ENCODE peak calls at places on chromosomes 4 and X, in eight cellular contexts. I is endothelial cell of umbilical vein, R is HCT116, F is GM23338, O is mammary epithelial cell, B is neural progenitor cell, W is keratinocyte, P is fibroblast of lung. M is an unnamed sample. For H3K4me1, the result is how much of the 10 kb centered on the place peaks cover.

GRCh38 chr4:47110670-47111069 is 79.3 kb downstream of the GABRB1 start:
- DNase-seq in I (no peak), R (no peak), F (no peak), O (no peak), B (no peak), W (no peak), P (no peak), M (no peak)

GRCh38 chr4:144347116-144347515 is 206.6 kb upstream of the GYPA start:
- DNase-seq in I (no peak), R (no peak), F (no peak), O (no peak), B (no peak), W (no peak), P (peak), M (no peak)

GRCh38 chr4:18536420-18536819 is 514.9 kb upstream of the LCORL start:
- DNase-seq in I (peak), R (no peak), F (peak), O (no peak), B (peak), W (no peak), P (no peak), M (no peak)

GRCh38 chr4:48031802-48032525 is 15.4 kb downstream of the NIPAL1 start:
- DNase-seq in I (no peak), R (no peak), F (no peak), O (no peak), B (no peak), W (no peak), P (peak), M (peak)

GRCh38 chr4:158934996-158935669 is 166.3 kb downstream of the FNIP2 start:
- DNase-seq in I (no peak), R (no peak), F (peak), O (no peak), B (peak), W (no peak), P (peak), M (peak)

GRCh38 chrX:145825896-145826295 is 8.3 kb downstream of the SLITRK2 start:
- DNase-seq in I (no peak), R (no peak), F (peak), O (no peak), B (peak), W (no peak), P (no peak), M (peak)

GRCh38 chr4:48489683-48490011 is 405 bp upstream of the ZAR1 start:
- DNase-seq in I (no peak), R (no peak), F (peak), O (no peak), B (no peak), W (no peak), P (no peak), M (no peak)

GRCh38 chrX:11792461-11793421 is 34.7 kb downstream of the MSL3 start:
- DNase-seq in I (no peak), R (no peak), F (no peak), O (no peak), B (no peak), W (no peak), P (no peak), M (no peak)

GRCh38 chrX:68299923-68300322 is 133.4 kb downstream of the OPHN1 start:
- DNase-seq in I (no peak), R (no peak), F (no peak), O (no peak), B (no peak), W (no peak), P (no peak), M (no peak)

GRCh38 chr4:152935138-152935537 is 985 bp upstream of the FHDC1 start:
- DNase-seq in I (no peak), R (peak), F (peak), O (no peak), B (peak), W (peak), P (no peak), M (no peak)

GRCh38 chr4:37890501-37891220 is at the start of gene TBC1D1:
- DNase-seq in I (no peak), R (no peak), F (peak), O (peak), B (peak), W (no peak), P (no peak), M (peak)

GRCh38 chrX:110316351-110317078 is 1.4 kb downstream of the AMMECR1 start:
- DNase-seq in I (peak), R (no peak), F (no peak), O (no peak), B (peak), W (no peak), P (no peak), M (peak)

GRCh38 chr4:26288308-26288982 is 32.4 kb upstream of the RBPJ start:
- DNase-seq in I (no peak), R (no peak), F (no peak), O (no peak), B (no peak), W (no peak), P (peak), M (peak)

GRCh38 chr4:23887173-23887572 is 2.7 kb downstream of the PPARGC1A start:
- DNase-seq in I (no peak), R (no peak), F (no peak), O (no peak), B (no peak), W (no peak), P (no peak), M (no peak)

GRCh38 chrX:40931921-40932320 is 153.3 kb upstream of the USP9X start:
- DNase-seq in I (no peak), R (no peak), F (no peak), O (no peak), B (no peak), W (no peak), P (no peak), M (peak)

GRCh38 chr4:123359449-123360306 is 36.9 kb upstream of the SPRY1 start:
- DNase-seq in I (no peak), R (no peak), F (no peak), O (no peak), B (no peak), W (no peak), P (no peak), M (no peak)

GRCh38 chr4:33060873-33061542 is 2340.8 kb downstream of the PCDH7 start:
- DNase-seq in I (no peak), R (peak), F (peak), O (peak), B (peak), W (no peak), P (peak), M (peak)

GRCh38 chr4:185508162-185508561 is 27.1 kb downstream of the PDLIM3 start:
- DNase-seq in I (no peak), R (peak), F (no peak), O (peak), B (no peak), W (peak), P (no peak), M (no peak)

GRCh38 chrX:135345328-135345645 is 36.0 kb downstream of the ETDC start:
- DNase-seq in I (peak), R (no peak), F (no peak), O (peak), B (no peak), W (no peak), P (peak), M (peak)

GRCh38 chr4:150436598-150437370 is 145.2 kb upstream of the MAB21L2 start:
- DNase-seq in I (no peak), R (no peak), F (no peak), O (no peak), B (no peak), W (no peak), P (no peak), M (no peak)

GRCh38 chrX:10512258-10512657 is 108.1 kb downstream of the MID1 start:
- DNase-seq in I (peak), R (no peak), F (no peak), O (peak), B (no peak), W (no peak), P (peak), M (no peak)

GRCh38 chr4:13322681-13323101 is 161.4 kb downstream of the RAB28 start:
- DNase-seq in I (no peak), R (no peak), F (no peak), O (peak), B (no peak), W (peak), P (peak), M (peak)

GRCh38 chr4:101952985-101953384 is 162.5 kb downstream of the BANK1 start:
- DNase-seq in I (no peak), R (no peak), F (no peak), O (no peak), B (no peak), W (no peak), P (no peak), M (no peak)

GRCh38 chr4:90328558-90328957 is 201.4 kb downstream of the CCSER1 start:
- DNase-seq in I (peak), R (peak), F (peak), O (peak), B (peak), W (no peak), P (peak), M (peak)

GRCh38 chr4:129751646-129752045 is 655.7 kb downstream of the C4orf33 start:
- DNase-seq in I (no peak), R (no peak), F (no peak), O (no peak), B (no peak), W (no peak), P (no peak), M (no peak)

GRCh38 chr4:26032142-26032541 is 118.1 kb downstream of the SMIM20 start:
- DNase-seq in I (no peak), R (no peak), F (no peak), O (no peak), B (no peak), W (no peak), P (peak), M (peak)

GRCh38 chrX:119118780-119119395 is 8.7 kb downstream of the KIAA1210 start:
- DNase-seq in I (peak), R (peak), F (peak), O (peak), B (peak), W (peak), P (peak), M (peak)

GRCh38 chr4:140296871-140297570 is 76.4 kb upstream of the SCOC start:
- DNase-seq in I (no peak), R (peak), F (no peak), O (peak), B (peak), W (no peak), P (peak), M (peak)

GRCh38 chrX:50905334-50905733 is 5.2 kb upstream of the BMP15 start:
- DNase-seq in I (no peak), R (no peak), F (peak), O (peak), B (peak), W (no peak), P (no peak), M (peak)

GRCh38 chr4:160180206-160180605 is 1077.3 kb downstream of the RAPGEF2 start:
- DNase-seq in I (no peak), R (peak), F (no peak), O (peak), B (no peak), W (no peak), P (peak), M (no peak)

GRCh38 chr4:121072836-121073362 is 564 bp upstream of the NDNF start:
- DNase-seq in I (peak), R (no peak), F (peak), O (no peak), B (peak), W (no peak), P (no peak), M (peak)

GRCh38 chr4:4216668-4217067 is 10.1 kb downstream of the OTOP1 start:
- DNase-seq in I (no peak), R (no peak), F (peak), O (peak), B (no peak), W (peak), P (peak), M (peak)

GRCh38 chr4:140607852-140608251 is 39.1 kb upstream of the UCP1 start:
- DNase-seq in I (no peak), R (no peak), F (no peak), O (no peak), B (no peak), W (no peak), P (no peak), M (no peak)

GRCh38 chrX:40202456-40202855 is 104.7 kb upstream of the BCOR start:
- DNase-seq in I (no peak), R (no peak), F (no peak), O (no peak), B (no peak), W (no peak), P (no peak), M (no peak)

GRCh38 chr4:93947318-93947717 is 118.8 kb downstream of the ATOH1 start:
- DNase-seq in I (no peak), R (no peak), F (peak), O (no peak), B (no peak), W (no peak), P (no peak), M (no peak)

GRCh38 chr4:20266215-20267082 is 14.7 kb downstream of the SLIT2 start:
- DNase-seq in I (no peak), R (no peak), F (no peak), O (no peak), B (no peak), W (peak), P (peak), M (peak)

GRCh38 chr4:8842614-8843013 is 29.0 kb downstream of the HMX1 start:
- DNase-seq in I (no peak), R (no peak), F (no peak), O (no peak), B (no peak), W (no peak), P (no peak), M (no peak)

GRCh38 chr4:8840006-8840793 is 31.4 kb downstream of the HMX1 start:
- DNase-seq in I (no peak), R (no peak), F (peak), O (no peak), B (no peak), W (no peak), P (no peak), M (no peak)

GRCh38 chr4:8840816-8841455 is 30.7 kb downstream of the HMX1 start:
- DNase-seq in I (no peak), R (no peak), F (no peak), O (no peak), B (no peak), W (no peak), P (no peak), M (no peak)

GRCh38 chr4:8843597-8843996 is 28.0 kb downstream of the HMX1 start:
- DNase-seq in I (no peak), R (no peak), F (no peak), O (no peak), B (no peak), W (no peak), P (no peak), M (no peak)

DNA sequence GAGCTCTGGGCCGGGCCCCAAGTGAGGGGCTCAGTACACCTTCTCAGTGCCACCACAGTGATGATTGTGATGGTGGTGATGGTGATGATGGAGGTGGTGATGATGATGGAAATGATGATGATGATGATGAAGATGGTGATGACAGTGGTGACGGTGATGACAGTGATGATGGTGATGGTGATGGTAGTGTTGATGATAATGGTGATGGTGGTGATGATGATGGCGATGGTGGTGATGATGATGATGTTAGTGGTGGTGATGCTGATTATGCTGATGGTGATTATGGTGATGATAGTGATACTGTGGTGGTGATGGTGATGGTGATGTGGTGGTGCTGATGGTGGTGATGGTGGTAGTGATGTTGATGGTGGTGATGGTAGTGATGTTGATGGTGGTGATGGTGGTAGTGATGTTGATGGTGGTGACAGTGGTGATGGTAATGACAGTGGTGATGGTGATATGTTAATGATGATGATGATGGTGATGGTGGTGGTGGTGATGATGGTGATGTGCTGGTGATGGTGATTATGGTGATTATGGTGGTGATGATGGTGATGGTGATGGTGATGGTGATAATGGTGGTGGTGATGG is 29.9 kb downstream of the HMX1 start:
- DNase-seq in I (no peak), R (no peak), F (no peak), O (no peak), B (no peak), W (no peak), P (no peak), M (no peak)
- H3K4me2 ChIP-seq in I (no peak), R (no peak), F (no peak), O (no peak), B (no peak), W (no peak), P (no peak), M (no peak)

GRCh38 chr4:1766336-1767057 is 26.6 kb upstream of the FGFR3 start:
- DNase-seq in I (no peak), R (no peak), F (peak), O (no peak), B (peak), W (no peak), P (no peak), M (no peak)
- H3K4me1 ChIP-seq in I (under half), R (under half), F (under half), O (under half), B (half or more), W (under half), P (under half), M (under half)

GRCh38 chr4:1464581-1465171 is 58.4 kb upstream of the NKX1-1 start:
- DNase-seq in I (no peak), R (no peak), F (no peak), O (no peak), B (no peak), W (no peak), P (no peak), M (no peak)
- TF ChIP-seq EZH2 in I (no peak), R (no peak), F (no peak), O (no peak), B (no peak), W (no peak), P (no peak), M (no peak)

GRCh38 chrX:143664302-143664701 is 28.4 kb upstream of the SLITRK4 start:
- DNase-seq in I (no peak), R (no peak), F (peak), O (no peak), B (peak), W (no peak), P (peak), M (peak)

GRCh38 chrX:143663755-143664154 is 27.9 kb upstream of the SLITRK4 start:
- DNase-seq in I (no peak), R (no peak), F (peak), O (no peak), B (no peak), W (no peak), P (no peak), M (peak)

DNA sequence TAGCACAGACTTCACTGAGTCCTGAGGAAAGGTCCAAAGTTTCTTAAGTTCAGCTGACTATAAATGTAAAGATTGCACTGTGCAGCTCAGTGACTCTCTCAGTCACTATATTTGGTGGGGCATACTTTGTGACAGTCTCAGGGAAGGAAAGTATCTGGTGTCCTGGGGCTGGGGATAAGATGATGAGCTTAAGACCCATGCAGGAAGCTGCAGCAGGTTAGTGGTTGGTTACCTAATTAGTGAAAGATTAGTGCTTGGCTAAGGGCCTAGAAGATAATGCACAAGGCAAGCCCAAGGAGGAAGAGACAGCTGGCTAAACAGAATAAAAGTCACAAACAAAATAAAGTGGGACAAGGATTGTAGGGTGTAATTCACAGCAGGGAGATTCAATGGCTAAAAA is 25.4 kb upstream of the SLITRK4 start:
- DNase-seq in I (no peak), R (no peak), F (no peak), O (no peak), B (peak), W (no peak), P (no peak), M (no peak)
- H3K4me2 ChIP-seq in I (no peak), R (no peak), F (no peak), O (no peak), B (no peak), W (no peak), P (no peak), M (no peak)

GRCh38 chrX:13755254-13755653 is 20.7 kb downstream of the OFD1 start:
- DNase-seq in I (no peak), R (no peak), F (no peak), O (no peak), B (no peak), W (no peak), P (no peak), M (no peak)
- H3K4me1 ChIP-seq in I (under half), R (under half), F (under half), O (under half), B (under half), W (under half), P (under half), M (under half)

GRCh38 chr4:173520921-173521473 is 9.0 kb downstream of the HAND2 start:
- DNase-seq in I (no peak), R (no peak), F (no peak), O (no peak), B (peak), W (no peak), P (no peak), M (peak)

GRCh38 chr4:173518419-173519102 is 11.5 kb downstream of the HAND2 start:
- DNase-seq in I (no peak), R (no peak), F (peak), O (no peak), B (peak), W (no peak), P (no peak), M (no peak)

GRCh38 chr4:173517781-173518371 is 12.2 kb downstream of the HAND2 start:
- DNase-seq in I (no peak), R (no peak), F (peak), O (no peak), B (peak), W (no peak), P (no peak), M (no peak)

GRCh38 chr4:173521474-173522159 is 8.4 kb downstream of the HAND2 start:
- DNase-seq in I (no peak), R (no peak), F (peak), O (no peak), B (peak), W (no peak), P (no peak), M (no peak)

DNA sequence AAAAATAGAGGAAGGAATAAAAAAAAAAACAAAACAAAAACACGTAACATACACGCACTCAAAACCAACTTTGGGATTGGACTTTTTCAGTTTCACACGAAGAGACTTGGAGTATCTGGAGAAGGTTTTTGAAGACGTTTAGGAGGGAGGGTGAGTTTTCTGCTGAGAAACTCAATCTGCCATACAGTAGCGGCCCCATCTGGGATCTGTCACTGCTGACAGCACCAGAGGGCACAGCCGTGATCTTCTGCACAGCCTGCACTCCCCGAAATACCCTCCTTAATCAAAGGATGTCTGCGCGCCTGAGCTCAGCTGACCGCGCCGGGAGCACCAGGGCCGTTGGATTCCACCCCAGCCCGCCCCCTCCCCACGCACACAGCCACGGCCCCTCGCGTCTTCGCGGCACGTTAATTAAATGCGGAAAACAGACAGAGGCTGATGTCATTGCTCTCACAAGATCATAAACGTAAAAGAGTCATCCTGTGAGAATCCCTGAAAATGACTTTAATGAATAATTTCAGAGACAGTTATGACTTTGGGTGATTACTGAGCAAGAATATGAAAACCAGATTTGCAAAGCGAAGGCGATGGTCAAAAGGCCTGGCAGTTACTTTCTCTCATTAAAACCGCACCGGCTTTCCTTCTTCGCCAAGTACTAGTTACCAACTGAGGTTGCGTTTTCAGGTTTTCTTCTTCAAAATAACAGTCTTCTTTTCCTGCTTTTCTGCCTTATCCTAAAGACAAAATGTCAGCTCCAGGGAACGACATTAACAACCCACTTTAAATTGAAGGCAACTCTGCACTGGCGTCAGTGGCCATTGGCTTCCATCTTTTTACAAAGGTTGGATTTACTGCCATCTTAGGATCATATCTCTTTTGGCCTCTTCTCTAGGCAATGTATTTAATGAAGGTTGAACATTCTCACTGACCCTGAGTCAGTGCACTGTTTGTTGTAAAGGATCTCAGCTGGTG is 10.6 kb downstream of the HAND2 start:
- DNase-seq in I (no peak), R (no peak), F (peak), O (no peak), B (peak), W (no peak), P (no peak), M (peak)
- TF ChIP-seq EZH2 in I (peak), R (no peak), F (peak), O (peak), B (peak), W (no peak), P (peak), M (no peak)